ENCODE peak calls at places on chromosomes 2 and 18, in five cellular contexts. V is GM13977, S is transverse colon, J is foreskin fibroblast, X is tibial nerve. L is an unnamed sample.

GRCh38 chr18:8107426-8107825 is 501.8 kb upstream of the RAB12 start:
- DNase-seq in V (no peak), S (no peak), J (no peak), X (no peak), L (no peak)

GRCh38 chr2:239910851-239911629 is 114.1 kb downstream of the NDUFA10 start:
- DNase-seq in V (no peak), S (no peak), J (no peak), X (peak), L (no peak)

GRCh38 chr2:71226391-71226964 is 425 bp downstream of the PAIP2B start:
- DNase-seq in V (no peak), S (peak), J (no peak), X (peak), L (no peak)

GRCh38 chr2:26274058-26274613 is 29.4 kb downstream of the HADHB start:
- DNase-seq in V (no peak), S (peak), J (peak), X (peak), L (peak)

GRCh38 chr2:85018049-85018447 is 47.1 kb downstream of the KCMF1 start:
- DNase-seq in V (no peak), S (no peak), J (no peak), X (no peak), L (no peak)

GRCh38 chr18:68969027-68969426 is 171.1 kb downstream of the CCDC102B start:
- DNase-seq in V (no peak), S (no peak), J (no peak), X (no peak), L (no peak)

GRCh38 chr2:154846842-154847241 is 148.3 kb downstream of the KCNJ3 start:
- DNase-seq in V (no peak), S (no peak), J (no peak), X (no peak), L (no peak)

GRCh38 chr2:181685150-181685688 is 4.9 kb upstream of the NEUROD1 start:
- DNase-seq in V (no peak), S (no peak), J (peak), X (no peak), L (no peak)

GRCh38 chr18:3830604-3831003 is 380.6 kb downstream of the TGIF1 start:
- DNase-seq in V (no peak), S (no peak), J (no peak), X (no peak), L (no peak)

GRCh38 chr2:53075760-53076159 is 691.8 kb upstream of the CHAC2 start:
- DNase-seq in V (no peak), S (no peak), J (no peak), X (peak), L (peak)

GRCh38 chr2:173854840-173855239 is 110.3 kb downstream of the SP3 start:
- DNase-seq in V (no peak), S (no peak), J (peak), X (no peak), L (no peak)

GRCh38 chr2:234308814-234309195 is 188.1 kb downstream of the ARL4C start:
- DNase-seq in V (peak), S (peak), J (no peak), X (peak), L (no peak)

GRCh38 chr2:149611100-149611820 is 23.7 kb upstream of the MMADHC start:
- DNase-seq in V (no peak), S (no peak), J (no peak), X (no peak), L (no peak)

GRCh38 chr2:215521031-215521430 is 85.2 kb upstream of the FN1 start:
- DNase-seq in V (no peak), S (no peak), J (no peak), X (no peak), L (no peak)

GRCh38 chr2:32502941-32503340 is 124.9 kb upstream of the TTC27 start:
- DNase-seq in V (no peak), S (no peak), J (no peak), X (no peak), L (no peak)

GRCh38 chr2:10301946-10302478 is 692 bp upstream of the HPCAL1 start:
- DNase-seq in V (no peak), S (peak), J (no peak), X (no peak), L (no peak)

DNA sequence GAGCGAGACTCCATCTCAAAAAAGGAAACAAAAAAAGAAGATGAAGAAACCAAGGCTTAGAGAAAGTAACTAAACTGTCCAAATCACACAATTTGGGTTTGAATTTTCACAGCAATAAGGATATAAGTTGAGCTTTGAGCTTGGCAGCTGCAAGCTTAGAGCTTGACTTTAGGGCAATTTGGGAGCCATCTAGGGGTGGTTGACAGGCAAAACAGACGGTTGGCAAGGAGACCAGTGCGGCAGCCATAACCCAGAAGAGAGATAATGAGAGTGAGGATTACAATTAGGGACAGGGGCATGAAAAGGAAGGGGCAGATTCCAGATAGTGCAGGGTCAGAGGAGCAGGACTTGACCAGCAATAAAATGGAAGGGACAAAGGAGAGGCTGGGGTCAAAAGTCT is 382.2 kb upstream of the HNRNPA3 start:
- DNase-seq in V (no peak), S (no peak), J (no peak), X (no peak), L (no peak)
- TF ChIP-seq CTCF in V (peak), S (no peak), J (no peak), X (no peak), L (no peak)

GRCh38 chr2:151030663-151031230 is 230.9 kb downstream of the RBM43 start:
- DNase-seq in V (no peak), S (no peak), J (no peak), X (no peak), L (no peak)
- TF ChIP-seq CTCF in V (peak), S (no peak), J (peak), X (no peak), L (no peak)

DNA sequence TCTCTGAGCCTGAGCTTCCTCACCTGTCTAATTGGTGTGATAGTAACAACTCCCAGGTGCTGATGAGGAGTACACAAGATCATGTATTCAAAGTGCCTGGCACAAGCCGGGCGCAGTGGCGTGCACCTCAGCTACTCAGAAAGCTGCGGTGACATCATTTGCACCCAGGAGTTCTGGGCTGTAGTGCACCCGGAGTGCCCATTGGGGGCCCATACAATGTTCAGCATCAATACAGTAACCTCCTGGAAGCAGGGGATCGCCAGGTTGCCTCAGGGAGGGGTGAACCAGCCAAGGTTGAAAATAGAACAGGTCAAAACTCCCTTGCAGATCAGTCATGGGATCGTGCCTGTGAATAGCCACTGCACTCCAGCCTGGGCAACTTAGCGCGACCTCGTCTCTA is 11.2 kb upstream of the C1QL2 start:
- DNase-seq in V (no peak), S (no peak), J (no peak), X (no peak), L (no peak)
- TF ChIP-seq CTCF in V (no peak), S (no peak), J (no peak), X (no peak), L (no peak)

GRCh38 chr2:1553671-1554295 is 140.5 kb downstream of the TPO start:
- DNase-seq in V (no peak), S (no peak), J (peak), X (peak), L (no peak)
- TF ChIP-seq CTCF in V (no peak), S (no peak), J (peak), X (peak), L (no peak)

L was measured in omental fat pad.